ENCODE peak calls at places on chromosomes 6 and 20, in four cellular contexts. K is HepG2, O is Panc1, B is K562. W is an unnamed sample.

GRCh38 chr6:41578714-41579610 is 32.8 kb downstream of the FOXP4 start:
- DNase-seq in B (peak), O (no peak), K (no peak), W (no peak)

GRCh38 chr6:30399390-30400058 is 54.6 kb downstream of the RPP21 start:
- DNase-seq in O (no peak), B (no peak), K (no peak), W (no peak)

GRCh38 chr20:57048027-57048869 is 218.2 kb downstream of the BMP7 start:
- DNase-seq in K (peak), B (peak), O (no peak), W (no peak)

GRCh38 chr6:52591832-52592231 is 15.0 kb upstream of the TRAM2 start:
- DNase-seq in B (no peak), O (no peak), K (no peak), W (no peak)

GRCh38 chr6:163427498-163428254 is 13.2 kb downstream of the QKI start:
- DNase-seq in K (peak), O (no peak), B (peak), W (peak)

GRCh38 chr20:33647603-33648395 is 14.3 kb upstream of the C20orf144 start:
- DNase-seq in K (no peak), O (no peak), B (no peak), W (no peak)

GRCh38 chr20:13130100-13130706 is 90.9 kb upstream of the ISM1 start:
- DNase-seq in O (no peak), B (no peak), K (peak), W (no peak)

GRCh38 chr6:21582651-21583050 is 10.9 kb upstream of the SOX4 start:
- DNase-seq in O (no peak), B (no peak), K (no peak), W (no peak)

GRCh38 chr6:81763968-81764367 is 11.5 kb upstream of the TENT5A start:
- DNase-seq in B (no peak), K (peak), O (no peak), W (no peak)

GRCh38 chr6:11804135-11804534 is 25.5 kb upstream of the ADTRP start:
- DNase-seq in O (no peak), B (no peak), K (no peak), W (no peak)

GRCh38 chr20:8877294-8877693 is 191.6 kb upstream of the PLCB4 start:
- DNase-seq in K (no peak), O (no peak), B (no peak), W (no peak)

GRCh38 chr6:135791441-135791840 is 60.1 kb upstream of the PDE7B start:
- DNase-seq in K (no peak), O (no peak), B (no peak), W (no peak)

GRCh38 chr20:37516697-37517370 is 4.2 kb upstream of the NNAT start:
- DNase-seq in K (no peak), B (no peak), O (no peak), W (no peak)

GRCh38 chr6:119110601-119111548 is 32.4 kb upstream of the FAM184A start:
- DNase-seq in O (peak), K (peak), B (peak), W (peak)

GRCh38 chr6:35924146-35924545 is 3.2 kb upstream of the SRPK1 start:
- DNase-seq in K (no peak), B (no peak), O (no peak), W (no peak)

GRCh38 chr6:2810092-2810671 is 31.5 kb downstream of the SERPINB1 start:
- DNase-seq in K (no peak), O (no peak), B (no peak), W (peak)

GRCh38 chr6:39090036-39090435 is 24.9 kb downstream of the SAYSD1 start:
- DNase-seq in B (no peak), O (no peak), K (no peak), W (no peak)

GRCh38 chr20:9344080-9344920 is 170.1 kb upstream of the LAMP5 start:
- DNase-seq in O (no peak), B (no peak), K (no peak), W (no peak)

GRCh38 chr6:145031001-145031400 is 704.3 kb downstream of the EPM2A start:
- DNase-seq in B (no peak), K (no peak), O (no peak), W (no peak)

GRCh38 chr6:145031962-145032361 is 703.4 kb downstream of the EPM2A start:
- DNase-seq in O (no peak), K (no peak), B (no peak), W (no peak)

GRCh38 chr6:145025488-145025887 is 709.8 kb downstream of the EPM2A start:
- DNase-seq in B (no peak), O (no peak), K (peak), W (no peak)

GRCh38 chr6:145026267-145026679 is 709.0 kb downstream of the EPM2A start:
- DNase-seq in K (peak), O (no peak), B (no peak), W (no peak)

DNA sequence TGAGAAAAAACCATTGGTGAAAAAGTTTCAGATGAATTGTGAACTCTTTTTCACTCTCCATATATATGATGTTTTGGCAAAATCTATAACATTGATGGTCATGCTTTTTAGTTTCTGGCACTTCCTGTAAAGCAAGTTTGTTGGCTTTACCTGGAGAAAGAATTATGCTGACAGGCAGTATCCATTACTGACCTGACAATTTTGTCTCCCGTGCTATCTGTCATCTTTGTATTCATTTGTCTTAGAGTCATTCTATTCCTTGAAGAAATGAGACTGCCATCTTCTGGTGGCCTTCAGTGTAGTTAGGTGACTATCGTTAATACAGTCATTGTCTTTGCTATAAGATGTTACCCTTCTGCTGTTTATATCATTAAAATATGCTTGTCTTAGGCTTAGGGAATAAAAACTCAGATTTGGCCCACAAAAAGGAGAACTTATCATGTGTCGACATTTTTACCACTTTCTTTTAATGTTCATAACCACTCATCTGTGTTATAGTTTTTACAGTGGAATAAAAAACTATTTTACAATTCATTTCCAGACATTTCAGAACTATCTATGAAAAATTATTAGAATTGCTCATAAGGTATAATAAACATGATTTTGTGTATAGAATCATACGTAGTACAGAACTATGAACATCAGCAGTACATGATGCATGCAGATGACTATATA is 707.0 kb downstream of the EPM2A start:
- DNase-seq in B (peak), O (peak), K (peak), W (peak)
- TF ChIP-seq TCF7L2 in B (no peak), O (no peak), K (no peak), W (no peak)

GRCh38 chr6:126842769-126843168 is 275.7 kb upstream of the RSPO3 start:
- DNase-seq in K (no peak), B (no peak), O (no peak), W (no peak)
- TF ChIP-seq CTCF in K (no peak), B (no peak), O (no peak), W (no peak)

DNA sequence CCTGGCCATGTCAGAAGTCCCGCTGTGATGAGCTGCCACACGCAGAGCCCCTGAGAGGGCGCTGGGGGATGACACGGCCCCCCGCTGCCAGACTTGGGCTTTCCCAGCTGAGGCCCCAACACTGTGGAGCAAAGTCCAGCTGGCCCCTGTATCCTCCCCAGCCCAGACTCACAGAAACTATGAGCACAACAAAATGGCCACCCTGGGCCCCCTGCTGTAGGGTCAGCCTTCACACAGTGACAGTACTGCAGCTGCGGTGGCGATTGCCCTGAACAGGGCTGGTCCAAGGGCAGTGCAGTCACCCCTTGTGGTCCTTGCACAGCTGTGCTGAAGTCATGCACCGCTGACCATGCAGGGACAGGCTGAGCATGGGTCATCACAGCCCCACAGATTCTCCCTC is 78.2 kb upstream of the CST7 start:
- DNase-seq in O (no peak), K (no peak), B (no peak), W (no peak)
- TF ChIP-seq TCF7L2 in O (no peak), K (no peak), B (no peak), W (no peak)

DNA sequence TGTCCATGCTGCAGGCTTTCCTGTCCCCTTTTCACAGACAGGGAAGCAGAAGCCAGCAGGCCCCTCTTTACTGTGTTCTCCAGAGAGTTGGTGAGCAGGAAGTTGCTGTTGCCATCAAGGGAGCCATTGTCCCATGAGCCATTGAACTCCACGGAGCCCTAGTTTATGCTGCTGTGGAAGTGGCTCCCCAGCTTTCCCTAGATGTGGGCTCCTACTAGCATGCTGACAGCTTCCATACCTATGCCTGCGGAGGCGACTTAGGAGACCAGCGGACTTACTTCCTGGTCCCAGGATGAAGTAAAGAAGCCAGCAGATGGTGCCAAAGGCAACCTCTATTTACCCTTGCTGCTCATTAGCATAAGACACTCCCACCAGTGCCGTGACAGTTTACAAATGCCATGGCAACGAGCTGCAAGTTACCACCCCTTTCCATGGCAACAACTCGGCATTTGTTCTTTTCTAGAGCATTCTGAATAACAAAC is 30.8 kb upstream of the FKBP1A start:
- DNase-seq in O (no peak), B (peak), K (peak), W (peak)
- TF ChIP-seq CTCF in O (peak), B (peak), K (peak), W (no peak)

GRCh38 chr6:1551236-1551635 is 58.5 kb upstream of the FOXC1 start:
- DNase-seq in K (no peak), O (no peak), B (no peak), W (no peak)
- TF ChIP-seq TCF7L2 in K (no peak), O (no peak), B (no peak), W (no peak)

DNA sequence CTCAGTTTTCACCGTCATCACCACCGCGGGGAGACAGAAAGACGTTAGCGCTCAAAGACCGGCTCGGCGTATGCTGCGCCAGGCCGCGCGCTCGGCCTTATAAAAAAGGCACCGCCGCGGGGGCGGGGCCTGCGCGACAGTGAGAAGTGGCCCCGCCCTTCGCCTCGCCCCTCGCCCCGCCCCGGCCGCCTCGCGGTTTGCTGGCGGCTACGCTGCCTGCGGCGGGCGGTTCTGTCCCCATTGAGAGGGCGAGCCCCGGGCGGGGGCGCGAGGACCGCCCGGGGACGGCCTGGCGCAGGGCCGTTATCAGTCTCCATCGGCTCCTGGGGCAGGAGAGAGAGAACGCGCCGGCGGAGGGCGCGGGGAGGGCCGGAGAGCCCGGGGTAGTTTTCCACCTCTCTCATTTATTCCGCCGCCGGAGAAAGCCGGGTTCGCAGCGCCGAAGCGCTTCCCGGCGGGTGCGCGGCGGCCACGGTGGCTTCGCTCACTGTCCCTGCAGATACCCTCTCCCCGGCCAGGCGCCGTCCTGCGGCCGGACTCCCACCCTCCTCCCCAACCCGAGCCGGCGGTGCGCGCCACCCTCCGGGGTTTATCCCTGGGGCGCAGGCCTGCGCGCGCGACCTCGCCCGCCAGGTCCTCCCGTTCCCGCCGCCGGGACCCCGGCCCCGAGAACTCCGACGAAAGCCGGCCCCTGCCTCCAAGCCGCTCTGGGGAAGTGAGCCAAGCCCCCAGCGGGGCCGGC is 122.5 kb upstream of the SLC2A12 start:
- DNase-seq in O (peak), K (peak), B (peak), W (peak)
- TF ChIP-seq CTCF in O (no peak), K (peak), B (peak), W (no peak)

GRCh38 chr6:7646394-7646793 is 56.4 kb downstream of the SNRNP48 start:
- DNase-seq in O (no peak), B (no peak), K (no peak), W (no peak)

GRCh38 chr6:7642784-7643183 is 52.8 kb downstream of the SNRNP48 start:
- DNase-seq in O (no peak), K (no peak), B (no peak), W (no peak)

GRCh38 chr6:7640607-7641577 is 50.9 kb downstream of the SNRNP48 start:
- DNase-seq in K (peak), O (no peak), B (no peak), W (peak)

GRCh38 chr6:7647504-7647903 is 57.5 kb downstream of the SNRNP48 start:
- DNase-seq in K (no peak), B (no peak), O (no peak), W (no peak)

DNA sequence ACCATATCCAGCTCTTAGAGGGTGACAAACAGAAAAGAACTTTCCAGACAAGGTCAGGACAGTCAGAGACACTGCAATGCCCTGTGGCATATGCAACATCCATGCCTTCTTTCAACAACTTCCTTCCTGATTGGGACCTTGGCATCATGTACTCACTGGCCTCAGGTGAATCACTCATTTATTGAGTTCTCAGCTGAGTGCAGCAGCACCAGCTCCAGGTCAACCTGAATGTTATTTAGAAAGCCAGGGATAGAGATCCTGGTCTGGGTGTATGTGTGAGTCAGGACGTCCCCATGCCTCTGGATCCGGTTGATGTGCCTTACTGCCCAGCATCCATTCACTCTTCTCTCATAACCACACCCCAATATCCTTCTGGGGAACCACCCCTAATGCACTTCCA is 54.4 kb downstream of the SNRNP48 start:
- DNase-seq in K (no peak), O (no peak), B (no peak), W (no peak)
- TF ChIP-seq TCF7L2 in K (no peak), O (no peak), B (no peak), W (no peak)

DNA sequence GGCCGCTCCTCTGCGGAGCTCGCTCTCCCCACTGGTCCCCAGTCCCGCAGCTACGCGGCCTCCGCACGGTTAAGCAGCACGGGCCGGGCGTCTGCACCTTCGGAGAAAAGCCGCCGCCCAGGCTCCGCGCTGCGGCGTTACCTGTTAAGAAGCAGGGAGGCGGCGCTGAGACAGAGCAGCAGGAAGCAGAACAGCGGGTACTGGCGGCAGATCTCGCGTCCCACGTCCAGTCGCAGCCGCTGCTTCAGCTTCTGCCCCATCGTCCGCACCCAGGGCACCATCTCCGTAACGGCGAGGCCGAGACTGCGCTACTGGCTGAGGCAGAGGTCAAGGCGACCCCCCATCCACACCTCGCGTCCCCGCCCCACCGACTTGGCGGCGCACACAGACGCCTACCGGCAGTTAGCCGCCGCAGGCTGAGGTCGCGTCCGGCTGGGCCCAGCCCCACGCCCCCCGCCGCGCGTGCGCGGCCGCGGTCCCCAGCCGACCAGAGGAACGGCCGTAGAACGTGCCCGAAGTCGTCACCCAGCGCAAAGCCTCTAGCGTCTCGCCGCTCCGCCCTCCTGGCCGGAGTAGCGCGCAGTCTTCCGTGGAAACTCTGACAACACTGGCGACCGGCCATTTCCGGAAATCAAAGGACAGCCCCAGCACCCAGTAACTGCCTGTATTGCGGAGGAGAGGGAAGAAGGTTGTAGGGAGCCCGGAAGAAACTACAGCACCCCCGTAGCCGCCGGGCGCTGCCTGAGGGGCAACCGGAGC is at the start of gene SNX14:
- DNase-seq in B (peak), K (peak), O (peak), W (peak)
- TF ChIP-seq CTCF in B (no peak), K (peak), O (no peak), W (no peak)

W was measured in HCT116.